ENCODE peak calls at places on chromosomes 12 and 14, in six cellular contexts. V is lower leg skin, T is MCF 10A, Y is psoas muscle, F is GM20000, D is nephron progenitor cell. C is an unnamed sample.

GRCh38 chr12:14261096-14261495 is 104.4 kb upstream of the ATF7IP start:
- DNase-seq in V (no peak), T (no peak), Y (peak), F (no peak), D (no peak), C (no peak)

GRCh38 chr14:72894323-72894622 is 372 bp upstream of the DPF3 start:
- DNase-seq in V (no peak), T (no peak), Y (no peak), F (no peak), D (no peak), C (no peak)

GRCh38 chr12:108854055-108854452 is 3.3 kb downstream of the SSH1 start:
- DNase-seq in V (no peak), T (peak), Y (no peak), F (no peak), D (no peak), C (no peak)

GRCh38 chr12:54940695-54941315 is 43.8 kb downstream of the TESPA1 start:
- DNase-seq in V (no peak), T (no peak), Y (no peak), F (no peak), D (no peak), C (no peak)

GRCh38 chr14:20904393-20905029 is 13.3 kb downstream of the RNASE3 start:
- DNase-seq in V (no peak), T (no peak), Y (no peak), F (no peak), D (peak), C (no peak)

GRCh38 chr14:93752980-93753561 is 35.2 kb downstream of the PRIMA1 start:
- DNase-seq in V (no peak), T (no peak), Y (no peak), F (no peak), D (no peak), C (no peak)

GRCh38 chr12:130342842-130343241 is 5.2 kb downstream of the PIWIL1 start:
- DNase-seq in V (no peak), T (no peak), Y (no peak), F (no peak), D (no peak), C (no peak)

GRCh38 chr14:45156067-45156466 is 20.3 kb downstream of the FANCM start:
- DNase-seq in V (no peak), T (no peak), Y (no peak), F (no peak), D (no peak), C (no peak)

GRCh38 chr14:65002586-65003210 is 16.0 kb downstream of the FNTB start:
- DNase-seq in V (peak), T (no peak), Y (no peak), F (no peak), D (no peak), C (no peak)

GRCh38 chr12:110176745-110177144 is 52.6 kb downstream of the IFT81 start:
- DNase-seq in V (no peak), T (peak), Y (no peak), F (no peak), D (no peak), C (no peak)

GRCh38 chr14:64995291-64995690 is 8.6 kb downstream of the FNTB start:
- DNase-seq in V (no peak), T (no peak), Y (no peak), F (no peak), D (no peak), C (no peak)

GRCh38 chr14:59063259-59063658 is 125.2 kb upstream of the DAAM1 start:
- DNase-seq in V (no peak), T (no peak), Y (no peak), F (no peak), D (no peak), C (no peak)

GRCh38 chr12:97288526-97288925 is 174.1 kb upstream of the RMST start:
- DNase-seq in V (no peak), T (no peak), Y (no peak), F (no peak), D (no peak), C (no peak)

GRCh38 chr12:97283297-97283696 is 179.3 kb upstream of the RMST start:
- DNase-seq in V (no peak), T (no peak), Y (no peak), F (no peak), D (no peak), C (no peak)
- TF ChIP-seq CTCF in V (no peak), T (peak), Y (no peak), F (peak), D (no peak), C (peak)

DNA sequence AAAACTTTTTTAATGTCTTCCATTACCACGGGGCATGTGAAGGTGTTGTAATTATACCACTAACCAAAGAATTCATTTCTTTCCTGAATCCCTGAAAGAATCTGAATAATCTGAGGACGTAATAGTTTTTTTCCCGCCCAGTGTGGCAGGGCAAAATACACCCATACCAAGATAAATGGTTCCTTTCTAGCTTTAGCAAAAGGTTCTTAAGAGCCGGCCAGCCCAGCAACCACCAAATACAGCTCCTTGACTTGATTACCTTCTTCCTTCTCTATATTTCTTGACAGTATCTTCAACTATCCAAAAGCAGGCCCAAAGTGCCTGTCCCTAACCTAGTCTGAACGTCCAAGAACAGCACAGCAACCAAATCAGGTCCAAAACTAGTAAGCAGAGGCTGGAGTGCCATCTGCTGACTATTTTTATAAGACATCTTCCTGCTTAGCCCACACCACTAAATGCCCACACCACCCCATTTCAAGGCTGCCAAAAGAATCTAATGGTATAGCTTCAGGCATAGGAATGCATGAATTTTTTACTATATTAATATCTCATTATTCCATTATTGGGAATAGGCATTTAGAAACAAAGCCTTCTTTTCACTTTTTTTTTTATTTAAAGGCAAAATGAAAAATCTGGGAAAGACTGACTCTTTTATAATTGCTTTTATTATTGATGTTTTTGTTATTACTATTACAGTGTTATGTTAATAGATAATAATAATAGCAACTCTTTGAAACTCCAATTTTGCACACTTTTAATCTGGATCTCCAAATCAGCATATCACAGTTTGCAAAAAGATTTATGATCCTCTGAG is 524.4 kb downstream of the MED13L start:
- DNase-seq in V (no peak), T (peak), Y (no peak), F (peak), D (peak), C (peak)
- TF ChIP-seq CTCF in V (no peak), T (peak), Y (peak), F (peak), D (peak), C (peak)

GRCh38 chr14:104576607-104577332 is 2.8 kb upstream of the C14orf180 start:
- DNase-seq in V (no peak), T (no peak), Y (no peak), F (no peak), D (no peak), C (no peak)
- TF ChIP-seq CTCF in V (no peak), T (no peak), Y (no peak), F (no peak), D (no peak), C (no peak)

DNA sequence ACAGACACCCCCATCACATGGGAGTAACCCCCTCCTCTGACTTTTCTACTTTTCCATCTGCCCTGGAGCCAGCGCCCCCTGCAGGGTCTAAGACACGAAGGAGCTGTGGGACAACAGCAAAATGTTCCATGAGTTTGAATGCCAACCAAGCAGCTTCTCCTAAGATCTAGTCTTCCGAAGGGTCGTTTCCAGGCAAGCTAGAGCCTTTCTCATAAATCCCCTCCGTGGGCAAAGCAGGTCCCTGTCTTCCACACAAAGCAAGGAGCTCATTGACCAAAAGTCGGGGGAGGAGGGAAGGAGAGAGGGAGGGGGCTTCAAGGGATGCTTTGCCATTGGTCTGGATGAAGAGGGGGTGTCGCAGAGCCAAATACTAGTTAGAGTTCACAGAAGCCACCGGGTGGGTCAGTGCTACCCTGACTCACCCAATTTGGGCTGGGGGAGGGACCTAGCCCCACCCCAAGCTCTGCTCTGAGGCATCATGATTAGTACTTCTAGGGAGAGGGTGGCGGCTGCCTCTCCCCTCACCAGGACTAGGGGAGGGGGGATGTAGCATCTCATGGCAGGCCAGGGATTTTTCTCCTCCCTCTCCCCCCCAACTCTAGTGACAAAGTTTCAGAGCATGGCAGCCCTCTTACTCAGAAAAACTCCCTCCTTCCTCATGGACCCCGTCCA is 1.6 kb downstream of the MSI1 start:
- DNase-seq in V (no peak), T (no peak), Y (no peak), F (no peak), D (peak), C (no peak)
- TF ChIP-seq CTCF in V (no peak), T (peak), Y (no peak), F (peak), D (peak), C (peak)

C was measured in GM10248.